ENCODE peak calls at places on chromosomes 16 and 17, in seven cellular contexts. E is neural progenitor cell; B is tibial artery; N is left ventricle myocardium inferior; U is OCI-LY7; L is CD4-positive, alpha-beta memory T cell; O is heart right ventricle. I is an unnamed sample. For H3K9me3 and H3K4me1, the result is how much of the 10 kb centered on the place peaks cover.

GRCh38 chr17:44014437-44015172 is at the start of gene TMEM101:
- DNase-seq in N (peak), B (peak), O (peak), L (peak), E (peak), U (peak), I (peak)

GRCh38 chr16:73143681-73144370 is 95.9 kb upstream of the ZFHX3 start:
- DNase-seq in U (no peak), O (no peak), B (no peak), L (no peak), E (no peak), N (no peak), I (no peak)

GRCh38 chr17:82411396-82412053 is 6.6 kb upstream of the HEXD start:
- DNase-seq in U (no peak), B (no peak), O (no peak), E (no peak), N (no peak), L (no peak), I (no peak)

GRCh38 chr17:50107790-50108414 is 12.8 kb downstream of the PDK2 start:
- DNase-seq in L (no peak), B (no peak), U (no peak), E (no peak), N (no peak), O (no peak), I (no peak)

GRCh38 chr17:72022328-72022727 is 98.5 kb upstream of the SOX9 start:
- DNase-seq in O (no peak), N (no peak), B (no peak), U (no peak), E (no peak), L (no peak), I (no peak)

GRCh38 chr17:9022553-9023388 is 1.5 kb downstream of the NTN1 start:
- DNase-seq in L (no peak), U (no peak), B (no peak), N (peak), E (peak), O (no peak), I (no peak)

GRCh38 chr17:41559548-41559947 is 12.3 kb downstream of the KRT9 start:
- DNase-seq in E (no peak), N (no peak), B (no peak), U (no peak), O (no peak), L (no peak), I (no peak)

GRCh38 chr16:35298460-35299243 is 1839.2 kb downstream of the TP53TG3F start:
- DNase-seq in B (no peak), O (no peak), E (no peak), U (no peak), N (no peak), L (no peak), I (no peak)

GRCh38 chr17:45409659-45410076 is 23.0 kb downstream of the ARHGAP27 start:
- DNase-seq in O (no peak), B (no peak), L (no peak), N (no peak), U (peak), E (no peak), I (no peak)

GRCh38 chr17:50944054-50944901 is 78.1 kb upstream of the TOB1 start:
- DNase-seq in B (peak), U (peak), O (peak), E (peak), L (peak), N (peak), I (peak)

GRCh38 chr17:68468785-68469184 is 11.5 kb upstream of the WIPI1 start:
- DNase-seq in E (no peak), B (no peak), O (no peak), L (no peak), N (no peak), U (no peak), I (no peak)

GRCh38 chr16:16025214-16025968 is 76.0 kb downstream of the ABCC1 start:
- DNase-seq in B (peak), E (peak), U (peak), L (peak), N (no peak), O (peak), I (peak)

GRCh38 chr17:72660274-72661092 is 432.0 kb downstream of the SLC39A11 start:
- DNase-seq in B (no peak), O (no peak), L (no peak), N (no peak), E (no peak), U (no peak), I (no peak)

GRCh38 chr16:3513892-3514600 is 13.2 kb downstream of the CLUAP1 start:
- DNase-seq in E (no peak), O (no peak), U (no peak), B (no peak), N (no peak), L (no peak), I (no peak)

GRCh38 chr17:45334231-45334630 is 17.4 kb upstream of the MAP3K14 start:
- DNase-seq in E (no peak), U (peak), N (no peak), B (no peak), O (no peak), L (no peak), I (no peak)

GRCh38 chr17:73562896-73563295 is 81.3 kb downstream of the SDK2 start:
- DNase-seq in L (no peak), N (no peak), B (no peak), E (no peak), O (no peak), U (no peak), I (no peak)

GRCh38 chr17:32943647-32944191 is 15.8 kb downstream of the TMEM98 start:
- DNase-seq in B (no peak), L (no peak), U (no peak), O (no peak), E (no peak), N (no peak), I (no peak)

DNA sequence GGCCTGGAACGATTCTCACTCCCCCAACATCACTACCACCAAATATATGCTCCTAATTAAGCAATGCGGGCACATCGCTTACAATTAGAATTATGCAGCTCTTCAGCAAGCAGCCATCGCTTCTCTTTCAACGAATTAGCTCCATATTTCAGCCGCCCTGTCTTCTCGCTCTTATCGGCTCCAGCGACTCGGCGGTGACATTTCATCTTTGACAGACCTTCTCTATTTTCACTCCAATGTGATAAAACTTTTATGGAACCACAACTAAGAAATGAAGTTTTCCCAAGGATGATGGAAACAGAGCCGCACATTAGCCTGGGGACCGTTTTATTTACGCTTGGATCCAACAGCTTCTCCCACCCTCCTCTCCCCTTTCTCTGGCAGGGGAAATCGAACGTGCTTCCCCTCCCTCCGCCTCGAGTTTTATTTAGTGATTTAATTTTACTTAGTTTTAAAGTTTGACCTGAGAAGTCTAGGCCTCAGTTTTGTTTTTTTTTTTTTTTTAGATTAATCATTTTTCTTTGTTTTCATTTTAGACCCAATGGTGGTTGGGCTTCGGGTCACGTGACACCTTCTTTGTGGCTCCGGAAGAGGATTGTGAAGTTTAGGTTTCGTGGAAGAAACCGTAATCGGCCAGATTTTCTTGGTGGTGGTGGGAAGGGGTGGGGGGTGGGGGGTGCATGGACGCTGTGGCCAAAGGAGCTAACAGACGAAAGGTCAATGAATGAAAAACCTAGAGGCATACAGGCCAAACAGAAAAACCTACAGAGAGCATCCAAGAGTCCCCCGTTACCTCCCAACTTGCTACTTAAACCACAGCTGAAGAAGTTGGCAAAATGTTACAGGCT is 3.2 kb upstream of the HOXB2 start:
- DNase-seq in O (no peak), L (no peak), U (no peak), E (peak), N (no peak), B (no peak), I (peak)
- H3K27ac ChIP-seq in O (peak), L (peak), U (no peak), E (no peak), N (peak), B (no peak), I (peak)

GRCh38 chr16:88289001-88289400 is 93.8 kb upstream of the ZNF469 start:
- DNase-seq in E (no peak), U (no peak), L (no peak), O (no peak), B (no peak), N (no peak), I (no peak)
- H3K9me3 ChIP-seq in E (under half), U (under half), L (under half), O (under half), B (under half), N (under half), I (under half)

GRCh38 chr17:17106716-17107115 is 64.5 kb downstream of the MPRIP start:
- DNase-seq in U (no peak), L (no peak), B (no peak), N (peak), E (no peak), O (peak), I (no peak)
- H3K4me1 ChIP-seq in U (under half), L (half or more), B (half or more), N (half or more), E (under half), O (half or more), I (under half)

GRCh38 chr16:67445126-67445426 is 14.2 kb downstream of the HSD11B2 start:
- DNase-seq in E (no peak), O (no peak), L (no peak), B (no peak), N (no peak), U (no peak), I (no peak)

GRCh38 chr16:67445441-67445912 is 14.6 kb downstream of the HSD11B2 start:
- DNase-seq in B (no peak), N (peak), U (no peak), E (no peak), L (no peak), O (peak), I (no peak)

GRCh38 chr16:67445913-67446907 is 15.3 kb downstream of the HSD11B2 start:
- DNase-seq in B (no peak), N (peak), O (peak), L (no peak), U (no peak), E (no peak), I (no peak)

GRCh38 chr16:67443299-67443698 is 12.4 kb downstream of the HSD11B2 start:
- DNase-seq in U (no peak), N (peak), O (peak), B (peak), E (no peak), L (no peak), I (no peak)

GRCh38 chr16:67444259-67445125 is 13.6 kb downstream of the HSD11B2 start:
- DNase-seq in B (no peak), O (no peak), L (no peak), U (no peak), N (no peak), E (no peak), I (no peak)
- H3K27ac ChIP-seq in B (no peak), O (peak), L (no peak), U (no peak), N (peak), E (no peak), I (no peak)

DNA sequence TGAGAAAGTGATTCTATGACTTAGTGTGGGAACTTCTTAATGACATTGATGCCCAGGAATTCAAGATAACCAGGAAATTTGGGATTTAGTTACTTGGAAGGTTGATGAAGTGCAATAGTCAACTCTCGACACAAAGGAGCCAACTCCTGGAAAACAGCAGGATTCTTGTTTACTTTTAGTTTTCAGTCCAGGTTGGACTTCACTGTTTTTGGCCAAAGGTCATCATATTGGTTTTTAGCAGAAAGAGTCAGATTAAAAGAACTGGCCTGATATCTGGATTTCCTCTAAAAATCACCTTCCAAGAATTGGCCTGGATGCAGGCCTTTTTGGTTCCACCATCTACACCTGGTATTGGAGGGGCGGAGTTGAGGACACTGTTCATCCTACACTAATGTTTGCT is 60.1 kb upstream of the SALL1 start:
- DNase-seq in O (no peak), E (no peak), B (no peak), N (no peak), U (no peak), L (no peak), I (no peak)
- H3K9me3 ChIP-seq in O (under half), E (under half), B (under half), N (under half), U (under half), L (under half), I (under half)

GRCh38 chr16:83579027-83579426 is 228.8 kb upstream of the HSBP1 start:
- DNase-seq in B (no peak), O (no peak), N (no peak), U (no peak), E (no peak), L (no peak), I (no peak)

GRCh38 chr16:83581082-83581481 is 226.7 kb upstream of the HSBP1 start:
- DNase-seq in E (no peak), O (no peak), N (no peak), L (no peak), U (no peak), B (no peak), I (no peak)

GRCh38 chr16:83577201-83577600 is 230.6 kb upstream of the HSBP1 start:
- DNase-seq in N (no peak), E (no peak), B (no peak), U (no peak), O (no peak), L (no peak), I (no peak)

GRCh38 chr16:83578146-83578545 is 229.6 kb upstream of the HSBP1 start:
- DNase-seq in N (no peak), L (no peak), U (no peak), O (no peak), E (no peak), B (no peak), I (no peak)

GRCh38 chr16:83579431-83579830 is 228.3 kb upstream of the HSBP1 start:
- DNase-seq in L (no peak), E (no peak), B (no peak), N (no peak), U (no peak), O (no peak), I (no peak)
- H3K4me1 ChIP-seq in L (under half), E (under half), B (under half), N (under half), U (under half), O (under half), I (under half)

GRCh38 chr17:63774982-63775290 is 966 bp downstream of the DDX42 start:
- DNase-seq in B (no peak), U (peak), N (no peak), E (peak), O (no peak), L (peak), I (no peak)

GRCh38 chr17:63774141-63774981 is at the start of gene DDX42:
- DNase-seq in N (peak), L (no peak), O (peak), E (peak), U (peak), B (peak), I (peak)

GRCh38 chr17:63773272-63774140 is at the start of gene CCDC47:
- DNase-seq in U (peak), E (peak), N (peak), L (peak), B (peak), O (peak), I (peak)

GRCh38 chr17:63772801-63773271 is 561 bp downstream of the CCDC47 start:
- DNase-seq in N (no peak), U (peak), L (peak), O (no peak), B (no peak), E (peak), I (no peak)

DNA sequence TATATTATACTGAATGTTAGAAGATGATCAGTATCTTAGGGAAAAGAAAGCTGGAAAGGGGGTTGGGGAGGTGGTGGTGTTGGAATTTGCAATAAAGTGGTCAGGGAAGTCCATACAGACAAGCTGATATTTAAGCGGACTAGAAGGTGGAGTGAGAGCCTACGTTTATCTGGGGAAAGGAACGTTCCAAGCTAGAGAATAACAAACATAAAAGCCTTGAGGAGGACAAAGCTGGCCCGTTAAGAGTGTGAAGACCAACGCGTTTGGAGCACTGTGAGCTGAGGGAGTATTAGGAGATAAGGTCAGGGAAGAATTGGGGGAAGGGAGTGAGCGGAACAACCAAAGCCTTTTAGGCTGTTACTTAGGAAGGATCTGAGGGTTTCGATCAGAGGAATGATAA is 1.4 kb downstream of the DDX42 start:
- DNase-seq in O (no peak), E (peak), L (no peak), B (no peak), N (no peak), U (no peak), I (no peak)
- H3K27ac ChIP-seq in O (no peak), E (no peak), L (peak), B (peak), N (peak), U (peak), I (peak)

DNA sequence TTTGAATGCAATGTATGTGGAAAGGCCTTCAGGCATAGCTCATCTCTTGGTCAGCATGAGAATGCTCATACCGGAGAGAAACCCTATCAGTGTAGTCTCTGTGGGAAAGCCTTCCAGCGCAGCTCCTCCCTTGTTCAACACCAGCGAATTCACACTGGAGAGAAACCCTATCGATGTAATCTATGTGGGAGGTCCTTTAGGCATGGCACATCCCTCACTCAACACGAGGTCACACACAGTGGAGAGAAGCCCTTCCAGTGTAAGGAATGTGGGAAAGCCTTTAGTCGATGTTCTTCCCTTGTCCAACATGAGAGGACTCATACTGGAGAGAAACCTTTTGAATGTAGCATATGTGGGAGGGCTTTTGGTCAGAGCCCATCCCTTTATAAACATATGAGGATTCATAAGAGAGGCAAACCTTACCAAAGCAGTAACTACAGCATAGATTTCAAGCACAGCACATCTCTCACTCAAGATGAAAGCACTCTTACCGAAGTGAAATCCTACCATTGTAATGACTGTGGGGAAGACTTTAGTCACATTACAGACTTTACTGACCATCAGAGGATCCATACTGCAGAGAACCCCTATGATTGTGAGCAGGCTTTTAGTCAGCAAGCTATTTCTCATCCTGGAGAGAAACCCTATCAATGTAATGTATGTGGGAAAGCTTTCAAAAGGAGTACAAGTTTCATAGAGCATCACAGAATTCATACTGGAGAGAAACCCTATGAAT is 24.7 kb downstream of the ZFP90 start:
- DNase-seq in U (no peak), B (no peak), N (no peak), O (no peak), E (no peak), L (no peak), I (no peak)
- H3K9me3 ChIP-seq in U (half or more), B (half or more), N (half or more), O (half or more), E (half or more), L (half or more), I (under half)

GRCh38 chr17:65117384-65118035 is 19.7 kb upstream of the RGS9 start:
- DNase-seq in E (no peak), N (no peak), O (no peak), U (no peak), B (no peak), L (no peak), I (no peak)

GRCh38 chr17:65122836-65123756 is 14.1 kb upstream of the RGS9 start:
- DNase-seq in O (peak), E (peak), N (peak), L (peak), B (peak), U (peak), I (peak)

GRCh38 chr17:65121916-65122821 is 15.0 kb upstream of the RGS9 start:
- DNase-seq in O (no peak), E (no peak), U (peak), N (no peak), L (no peak), B (no peak), I (no peak)

GRCh38 chr17:65123757-65124675 is 13.2 kb upstream of the RGS9 start:
- DNase-seq in L (no peak), N (no peak), B (no peak), U (no peak), E (no peak), O (no peak), I (no peak)

DNA sequence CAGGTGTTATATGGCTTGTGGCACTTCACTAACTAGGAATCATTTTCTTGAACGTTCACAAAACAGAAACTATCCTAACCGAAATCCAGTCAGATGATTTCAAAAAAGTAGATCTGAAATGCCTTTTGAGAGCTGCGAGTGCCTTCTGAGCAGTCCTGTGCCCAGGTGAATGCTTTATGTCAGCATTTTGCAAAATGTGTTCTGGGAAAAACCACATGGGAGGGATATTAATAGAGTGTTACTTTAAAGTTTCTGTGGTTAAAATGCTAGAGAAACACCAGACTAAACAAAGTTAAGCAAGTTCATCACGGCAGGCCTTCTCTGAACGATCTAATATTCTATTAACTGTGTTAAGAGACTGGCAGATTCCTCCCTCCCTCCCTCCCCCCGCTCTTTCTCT is 15.8 kb upstream of the RGS9 start:
- DNase-seq in E (no peak), N (no peak), U (no peak), B (no peak), O (no peak), L (no peak), I (no peak)
- H3K4me1 ChIP-seq in E (under half), N (under half), U (under half), B (under half), O (under half), L (under half), I (under half)

I was measured in naive thymus-derived CD4-positive, alpha-beta T cell.